ENCODE peak calls at places on chromosomes 4 and X, in nine cellular contexts. One of them, this sample, is unnamed.

GRCh38 chr4:163548481-163549243 is 54.2 kb downstream of the TMA16 start:
- DNase-seq in NCI-H1092 treated with DMSO at 0.1 percent for 48 hours: peak
- DNase-seq in head of caudate nucleus: peak
- DNase-seq in stimulated activated CD8-positive, alpha-beta memory T cell treated with anti-CD3 and anti-CD28 coated beads, Interleukin-4, amount 100 ng/mL, for 24 hours: no peak
- DNase-seq in hepatic stellate cell: peak
- DNase-seq in central memory CD4-positive, alpha-beta T cell: peak
- DNase-seq in progenitor cell of endocrine pancreas: no peak
- DNase-seq in HFFc6: peak
- DNase-seq in A673: peak
- DNase-seq in this sample: peak

GRCh38 chr4:106238819-106239420 is 77.1 kb downstream of the TBCK start:
- DNase-seq in NCI-H1092 treated with DMSO at 0.1 percent for 48 hours: peak
- DNase-seq in head of caudate nucleus: no peak
- DNase-seq in stimulated activated CD8-positive, alpha-beta memory T cell treated with anti-CD3 and anti-CD28 coated beads, Interleukin-4, amount 100 ng/mL, for 24 hours: no peak
- DNase-seq in hepatic stellate cell: peak
- DNase-seq in central memory CD4-positive, alpha-beta T cell: no peak
- DNase-seq in progenitor cell of endocrine pancreas: no peak
- DNase-seq in HFFc6: peak
- DNase-seq in A673: peak
- DNase-seq in this sample: no peak

GRCh38 chrX:120408168-120408567 is 46.3 kb downstream of the ATP1B4 start:
- DNase-seq in NCI-H1092 treated with DMSO at 0.1 percent for 48 hours: no peak
- DNase-seq in head of caudate nucleus: no peak
- DNase-seq in stimulated activated CD8-positive, alpha-beta memory T cell treated with anti-CD3 and anti-CD28 coated beads, Interleukin-4, amount 100 ng/mL, for 24 hours: no peak
- DNase-seq in hepatic stellate cell: no peak
- DNase-seq in central memory CD4-positive, alpha-beta T cell: no peak
- DNase-seq in progenitor cell of endocrine pancreas: no peak
- DNase-seq in HFFc6: no peak
- DNase-seq in A673: no peak
- DNase-seq in this sample: no peak

GRCh38 chrX:124194903-124195302 is 137.6 kb upstream of the TEX13D start:
- DNase-seq in NCI-H1092 treated with DMSO at 0.1 percent for 48 hours: no peak
- DNase-seq in head of caudate nucleus: no peak
- DNase-seq in stimulated activated CD8-positive, alpha-beta memory T cell treated with anti-CD3 and anti-CD28 coated beads, Interleukin-4, amount 100 ng/mL, for 24 hours: no peak
- DNase-seq in hepatic stellate cell: no peak
- DNase-seq in central memory CD4-positive, alpha-beta T cell: no peak
- DNase-seq in progenitor cell of endocrine pancreas: no peak
- DNase-seq in HFFc6: no peak
- DNase-seq in A673: no peak
- DNase-seq in this sample: no peak

GRCh38 chr4:156388826-156389225 is 435.2 kb upstream of the CTSO start:
- DNase-seq in NCI-H1092 treated with DMSO at 0.1 percent for 48 hours: no peak
- DNase-seq in head of caudate nucleus: no peak
- DNase-seq in stimulated activated CD8-positive, alpha-beta memory T cell treated with anti-CD3 and anti-CD28 coated beads, Interleukin-4, amount 100 ng/mL, for 24 hours: no peak
- DNase-seq in hepatic stellate cell: no peak
- DNase-seq in central memory CD4-positive, alpha-beta T cell: no peak
- DNase-seq in progenitor cell of endocrine pancreas: no peak
- DNase-seq in HFFc6: peak
- DNase-seq in A673: no peak
- DNase-seq in this sample: no peak

GRCh38 chrX:13716905-13717304 is 17.5 kb downstream of the TRAPPC2 start:
- DNase-seq in NCI-H1092 treated with DMSO at 0.1 percent for 48 hours: no peak
- DNase-seq in head of caudate nucleus: no peak
- DNase-seq in stimulated activated CD8-positive, alpha-beta memory T cell treated with anti-CD3 and anti-CD28 coated beads, Interleukin-4, amount 100 ng/mL, for 24 hours: no peak
- DNase-seq in hepatic stellate cell: no peak
- DNase-seq in central memory CD4-positive, alpha-beta T cell: peak
- DNase-seq in progenitor cell of endocrine pancreas: no peak
- DNase-seq in HFFc6: no peak
- DNase-seq in A673: no peak
- DNase-seq in this sample: no peak

GRCh38 chr4:148112231-148112982 is 329.8 kb downstream of the NR3C2 start:
- DNase-seq in NCI-H1092 treated with DMSO at 0.1 percent for 48 hours: no peak
- DNase-seq in head of caudate nucleus: no peak
- DNase-seq in stimulated activated CD8-positive, alpha-beta memory T cell treated with anti-CD3 and anti-CD28 coated beads, Interleukin-4, amount 100 ng/mL, for 24 hours: no peak
- DNase-seq in hepatic stellate cell: no peak
- DNase-seq in central memory CD4-positive, alpha-beta T cell: no peak
- DNase-seq in progenitor cell of endocrine pancreas: no peak
- DNase-seq in HFFc6: peak
- DNase-seq in A673: peak
- DNase-seq in this sample: no peak

GRCh38 chrX:7132335-7133035 is 15.0 kb upstream of the STS start:
- DNase-seq in NCI-H1092 treated with DMSO at 0.1 percent for 48 hours: no peak
- DNase-seq in head of caudate nucleus: peak
- DNase-seq in stimulated activated CD8-positive, alpha-beta memory T cell treated with anti-CD3 and anti-CD28 coated beads, Interleukin-4, amount 100 ng/mL, for 24 hours: peak
- DNase-seq in hepatic stellate cell: peak
- DNase-seq in central memory CD4-positive, alpha-beta T cell: peak
- DNase-seq in progenitor cell of endocrine pancreas: peak
- DNase-seq in HFFc6: peak
- DNase-seq in A673: peak
- DNase-seq in this sample: no peak

GRCh38 chr4:184147858-184148799 is 69.5 kb downstream of the ENPP6 start:
- DNase-seq in NCI-H1092 treated with DMSO at 0.1 percent for 48 hours: no peak
- DNase-seq in head of caudate nucleus: no peak
- DNase-seq in stimulated activated CD8-positive, alpha-beta memory T cell treated with anti-CD3 and anti-CD28 coated beads, Interleukin-4, amount 100 ng/mL, for 24 hours: no peak
- DNase-seq in hepatic stellate cell: no peak
- DNase-seq in central memory CD4-positive, alpha-beta T cell: no peak
- DNase-seq in progenitor cell of endocrine pancreas: no peak
- DNase-seq in HFFc6: no peak
- DNase-seq in A673: peak
- DNase-seq in this sample: no peak

GRCh38 chr4:4574792-4575191 is 32.9 kb upstream of the STX18 start:
- DNase-seq in NCI-H1092 treated with DMSO at 0.1 percent for 48 hours: no peak
- DNase-seq in head of caudate nucleus: no peak
- DNase-seq in stimulated activated CD8-positive, alpha-beta memory T cell treated with anti-CD3 and anti-CD28 coated beads, Interleukin-4, amount 100 ng/mL, for 24 hours: no peak
- DNase-seq in hepatic stellate cell: peak
- DNase-seq in central memory CD4-positive, alpha-beta T cell: peak
- DNase-seq in progenitor cell of endocrine pancreas: no peak
- DNase-seq in HFFc6: peak
- DNase-seq in A673: peak
- DNase-seq in this sample: peak

GRCh38 chr4:87985097-87985886 is 9.8 kb downstream of the SPP1 start:
- DNase-seq in NCI-H1092 treated with DMSO at 0.1 percent for 48 hours: peak
- DNase-seq in head of caudate nucleus: peak
- DNase-seq in stimulated activated CD8-positive, alpha-beta memory T cell treated with anti-CD3 and anti-CD28 coated beads, Interleukin-4, amount 100 ng/mL, for 24 hours: no peak
- DNase-seq in hepatic stellate cell: peak
- DNase-seq in central memory CD4-positive, alpha-beta T cell: peak
- DNase-seq in progenitor cell of endocrine pancreas: no peak
- DNase-seq in HFFc6: peak
- DNase-seq in A673: peak
- DNase-seq in this sample: no peak

GRCh38 chrX:69186651-69187050 is 21.4 kb upstream of the PJA1 start:
- DNase-seq in NCI-H1092 treated with DMSO at 0.1 percent for 48 hours: no peak
- DNase-seq in head of caudate nucleus: no peak
- DNase-seq in stimulated activated CD8-positive, alpha-beta memory T cell treated with anti-CD3 and anti-CD28 coated beads, Interleukin-4, amount 100 ng/mL, for 24 hours: no peak
- DNase-seq in hepatic stellate cell: no peak
- DNase-seq in central memory CD4-positive, alpha-beta T cell: no peak
- DNase-seq in progenitor cell of endocrine pancreas: no peak
- DNase-seq in HFFc6: no peak
- DNase-seq in A673: no peak
- DNase-seq in this sample: no peak

GRCh38 chr4:76562161-76562560 is 127.1 kb downstream of the SHROOM3 start:
- DNase-seq in NCI-H1092 treated with DMSO at 0.1 percent for 48 hours: no peak
- DNase-seq in head of caudate nucleus: no peak
- DNase-seq in stimulated activated CD8-positive, alpha-beta memory T cell treated with anti-CD3 and anti-CD28 coated beads, Interleukin-4, amount 100 ng/mL, for 24 hours: no peak
- DNase-seq in hepatic stellate cell: peak
- DNase-seq in central memory CD4-positive, alpha-beta T cell: no peak
- DNase-seq in progenitor cell of endocrine pancreas: no peak
- DNase-seq in HFFc6: peak
- DNase-seq in A673: no peak
- DNase-seq in this sample: no peak

GRCh38 chr4:170001688-170002267 is 24.4 kb downstream of the MFAP3L start:
- DNase-seq in NCI-H1092 treated with DMSO at 0.1 percent for 48 hours: peak
- DNase-seq in head of caudate nucleus: no peak
- DNase-seq in stimulated activated CD8-positive, alpha-beta memory T cell treated with anti-CD3 and anti-CD28 coated beads, Interleukin-4, amount 100 ng/mL, for 24 hours: no peak
- DNase-seq in hepatic stellate cell: no peak
- DNase-seq in central memory CD4-positive, alpha-beta T cell: no peak
- DNase-seq in progenitor cell of endocrine pancreas: no peak
- DNase-seq in HFFc6: no peak
- DNase-seq in A673: no peak
- DNase-seq in this sample: no peak

GRCh38 chr4:55854132-55854531 is 684 bp downstream of the EXOC1 start:
- DNase-seq in NCI-H1092 treated with DMSO at 0.1 percent for 48 hours: no peak
- DNase-seq in head of caudate nucleus: no peak
- DNase-seq in stimulated activated CD8-positive, alpha-beta memory T cell treated with anti-CD3 and anti-CD28 coated beads, Interleukin-4, amount 100 ng/mL, for 24 hours: no peak
- DNase-seq in hepatic stellate cell: no peak
- DNase-seq in central memory CD4-positive, alpha-beta T cell: no peak
- DNase-seq in progenitor cell of endocrine pancreas: no peak
- DNase-seq in HFFc6: no peak
- DNase-seq in A673: no peak
- DNase-seq in this sample: no peak

This sample was measured in naive thymus-derived CD4-positive, alpha-beta T cell.